ENCODE peak calls at places on chromosomes 12 and 14, in ten cellular contexts. One of them, this sample, is unnamed.
A peak's percentile ranks its signal among the peaks of the same experiment; 100 is the strongest.

GRCh38 chr12:46835785-46836184 is 10.0 kb upstream of the SLC38A4 start:
- DNase-seq in transverse colon: no peak
- DNase-seq in esophagus squamous epithelium: no peak
- DNase-seq in right atrium auricular region: no peak
- DNase-seq in coronary artery: no peak
- DNase-seq in heart right ventricle: no peak
- DNase-seq in lower lobe of right lung: no peak
- DNase-seq in OCI-LY7: no peak
- DNase-seq in keratinocyte: no peak
- DNase-seq in right cardiac atrium: no peak
- DNase-seq in this sample: no peak

GRCh38 chr14:61475316-61475715 is 153.9 kb downstream of the PRKCH start:
- DNase-seq in heart right ventricle: peak; percentile 40
- DNase-seq in lower lobe of right lung: no peak
- DNase-seq in right atrium auricular region: no peak
- DNase-seq in OCI-LY7: peak; percentile 91
- DNase-seq in keratinocyte: no peak
- DNase-seq in transverse colon: no peak
- DNase-seq in right cardiac atrium: no peak
- DNase-seq in coronary artery: no peak
- DNase-seq in esophagus squamous epithelium: no peak
- DNase-seq in this sample: no peak

GRCh38 chr12:130496516-130497120 is 158.9 kb downstream of the PIWIL1 start:
- DNase-seq in right cardiac atrium: no peak
- DNase-seq in lower lobe of right lung: no peak
- DNase-seq in heart right ventricle: no peak
- DNase-seq in esophagus squamous epithelium: no peak
- DNase-seq in transverse colon: no peak
- DNase-seq in OCI-LY7: no peak
- DNase-seq in right atrium auricular region: no peak
- DNase-seq in keratinocyte: no peak
- DNase-seq in coronary artery: no peak
- DNase-seq in this sample: no peak

GRCh38 chr12:64819816-64820402 is 4.5 kb upstream of the TBC1D30 start:
- DNase-seq in lower lobe of right lung: no peak
- DNase-seq in coronary artery: no peak
- DNase-seq in right cardiac atrium: no peak
- DNase-seq in transverse colon: no peak
- DNase-seq in keratinocyte: no peak
- DNase-seq in right atrium auricular region: no peak
- DNase-seq in OCI-LY7: no peak
- DNase-seq in esophagus squamous epithelium: no peak
- DNase-seq in heart right ventricle: no peak
- DNase-seq in this sample: no peak

GRCh38 chr12:30794591-30795409 is 40.0 kb upstream of the CAPRIN2 start:
- DNase-seq in right atrium auricular region: peak; percentile 74
- DNase-seq in esophagus squamous epithelium: no peak
- DNase-seq in right cardiac atrium: peak; percentile 50
- DNase-seq in lower lobe of right lung: no peak
- DNase-seq in keratinocyte: no peak
- DNase-seq in coronary artery: no peak
- DNase-seq in heart right ventricle: no peak
- DNase-seq in OCI-LY7: no peak
- DNase-seq in transverse colon: no peak
- DNase-seq in this sample: no peak

GRCh38 chr14:78202976-78203375 is 32.8 kb downstream of the NRXN3 start:
- DNase-seq in OCI-LY7: no peak
- DNase-seq in right cardiac atrium: no peak
- DNase-seq in esophagus squamous epithelium: no peak
- DNase-seq in heart right ventricle: no peak
- DNase-seq in keratinocyte: peak; percentile 99
- DNase-seq in lower lobe of right lung: no peak
- DNase-seq in coronary artery: no peak
- DNase-seq in right atrium auricular region: no peak
- DNase-seq in transverse colon: no peak
- DNase-seq in this sample: no peak

GRCh38 chr14:59678352-59678751 is 101.7 kb upstream of the CCDC175 start:
- DNase-seq in coronary artery: no peak
- DNase-seq in heart right ventricle: no peak
- DNase-seq in esophagus squamous epithelium: no peak
- DNase-seq in keratinocyte: no peak
- DNase-seq in right cardiac atrium: no peak
- DNase-seq in lower lobe of right lung: no peak
- DNase-seq in right atrium auricular region: no peak
- DNase-seq in OCI-LY7: no peak
- DNase-seq in transverse colon: no peak
- DNase-seq in this sample: no peak

GRCh38 chr14:103260629-103261124 is 73.4 kb upstream of the EIF5 start:
- DNase-seq in right cardiac atrium: peak; percentile 84
- DNase-seq in heart right ventricle: peak; percentile 70
- DNase-seq in esophagus squamous epithelium: no peak
- DNase-seq in right atrium auricular region: peak; percentile 81
- DNase-seq in coronary artery: no peak
- DNase-seq in transverse colon: peak; percentile 54
- DNase-seq in keratinocyte: no peak
- DNase-seq in OCI-LY7: no peak
- DNase-seq in lower lobe of right lung: peak; percentile 59
- DNase-seq in this sample: peak; percentile 73

GRCh38 chr12:108856170-108856427 is 1.3 kb downstream of the SSH1 start:
- DNase-seq in heart right ventricle: no peak
- DNase-seq in lower lobe of right lung: peak; percentile 50
- DNase-seq in coronary artery: no peak
- DNase-seq in keratinocyte: no peak
- DNase-seq in transverse colon: no peak
- DNase-seq in esophagus squamous epithelium: no peak
- DNase-seq in OCI-LY7: no peak
- DNase-seq in right atrium auricular region: no peak
- DNase-seq in right cardiac atrium: peak; percentile 56
- DNase-seq in this sample: peak; percentile 83

GRCh38 chr14:54366726-54367707 is 29.8 kb upstream of the CDKN3 start:
- DNase-seq in heart right ventricle: no peak
- DNase-seq in esophagus squamous epithelium: no peak
- DNase-seq in right cardiac atrium: no peak
- DNase-seq in lower lobe of right lung: no peak
- DNase-seq in keratinocyte: no peak
- DNase-seq in OCI-LY7: peak; percentile 65
- DNase-seq in right atrium auricular region: peak; percentile 36
- DNase-seq in transverse colon: peak; percentile 41
- DNase-seq in coronary artery: no peak
- DNase-seq in this sample: no peak

DNA sequence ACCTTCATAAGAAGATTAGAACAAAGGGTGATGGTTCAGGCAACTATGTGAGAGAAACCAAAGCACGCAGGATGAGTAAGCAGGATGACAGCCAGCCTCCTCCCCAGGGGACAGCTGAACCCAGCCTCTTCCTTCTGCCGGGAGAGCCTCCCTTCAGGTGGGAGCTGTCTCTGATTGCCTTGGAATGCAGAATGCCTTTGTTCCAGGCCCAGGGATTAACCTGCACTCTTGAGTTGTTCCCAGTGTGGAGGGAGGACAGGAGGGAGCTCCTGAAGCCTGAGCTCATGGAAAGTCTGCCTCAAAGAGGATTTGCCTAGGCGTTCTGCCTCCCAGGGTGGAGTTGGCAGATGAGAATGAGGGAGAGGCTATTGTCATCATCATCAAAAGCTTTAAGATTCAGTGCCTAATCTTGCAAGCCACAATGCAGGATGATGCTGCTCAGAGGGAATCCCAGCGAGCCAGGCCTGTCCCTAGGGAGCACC is 3.6 kb upstream of the KRT6A start:
- DNase-seq in keratinocyte: peak; percentile 96
- DNase-seq in esophagus squamous epithelium: no peak
- DNase-seq in right cardiac atrium: no peak
- DNase-seq in coronary artery: peak; percentile 72
- DNase-seq in transverse colon: no peak
- DNase-seq in OCI-LY7: no peak
- DNase-seq in lower lobe of right lung: no peak
- DNase-seq in heart right ventricle: no peak
- DNase-seq in right atrium auricular region: no peak
- DNase-seq in this sample: no peak
- H3K27ac ChIP-seq in keratinocyte: peak overlapping the region; percentile 99
- H3K27ac ChIP-seq in esophagus squamous epithelium: peak overlapping the region; percentile 63
- H3K27ac ChIP-seq in right cardiac atrium: no peak overlapping the region
- H3K27ac ChIP-seq in coronary artery: no peak overlapping the region
- H3K27ac ChIP-seq in transverse colon: no peak overlapping the region
- H3K27ac ChIP-seq in OCI-LY7: no peak overlapping the region
- H3K27ac ChIP-seq in lower lobe of right lung: no peak overlapping the region
- H3K27ac ChIP-seq in heart right ventricle: no peak overlapping the region
- H3K27ac ChIP-seq in right atrium auricular region: no peak overlapping the region
- H3K27ac ChIP-seq in this sample: no peak overlapping the region

GRCh38 chr14:22845821-22846625 is 9.6 kb downstream of the MMP14 start:
- DNase-seq in esophagus squamous epithelium: no peak
- DNase-seq in right cardiac atrium: peak; percentile 57
- DNase-seq in right atrium auricular region: no peak
- DNase-seq in lower lobe of right lung: peak; percentile 43
- DNase-seq in heart right ventricle: no peak
- DNase-seq in keratinocyte: no peak
- DNase-seq in transverse colon: no peak
- DNase-seq in coronary artery: no peak
- DNase-seq in OCI-LY7: no peak
- DNase-seq in this sample: no peak

GRCh38 chr14:22849212-22849819 is 12.9 kb downstream of the MMP14 start:
- DNase-seq in coronary artery: peak; percentile 89
- DNase-seq in OCI-LY7: no peak
- DNase-seq in keratinocyte: no peak
- DNase-seq in transverse colon: peak; percentile 29
- DNase-seq in lower lobe of right lung: peak; percentile 52
- DNase-seq in right cardiac atrium: peak; percentile 89
- DNase-seq in esophagus squamous epithelium: no peak
- DNase-seq in right atrium auricular region: peak; percentile 81
- DNase-seq in heart right ventricle: peak; percentile 45
- DNase-seq in this sample: peak; percentile 89

GRCh38 chr14:22848391-22849164 is 12.2 kb downstream of the MMP14 start:
- DNase-seq in lower lobe of right lung: peak; percentile 58
- DNase-seq in right cardiac atrium: peak; percentile 90
- DNase-seq in heart right ventricle: peak; percentile 76
- DNase-seq in coronary artery: peak; percentile 92
- DNase-seq in transverse colon: peak; percentile 56
- DNase-seq in OCI-LY7: no peak
- DNase-seq in right atrium auricular region: peak; percentile 81
- DNase-seq in keratinocyte: no peak
- DNase-seq in esophagus squamous epithelium: no peak
- DNase-seq in this sample: peak; percentile 93

GRCh38 chr14:22846811-22847307 is 10.5 kb downstream of the MMP14 start:
- DNase-seq in esophagus squamous epithelium: no peak
- DNase-seq in keratinocyte: no peak
- DNase-seq in transverse colon: no peak
- DNase-seq in heart right ventricle: no peak
- DNase-seq in coronary artery: no peak
- DNase-seq in right atrium auricular region: no peak
- DNase-seq in lower lobe of right lung: peak; percentile 26
- DNase-seq in OCI-LY7: no peak
- DNase-seq in right cardiac atrium: no peak
- DNase-seq in this sample: no peak

DNA sequence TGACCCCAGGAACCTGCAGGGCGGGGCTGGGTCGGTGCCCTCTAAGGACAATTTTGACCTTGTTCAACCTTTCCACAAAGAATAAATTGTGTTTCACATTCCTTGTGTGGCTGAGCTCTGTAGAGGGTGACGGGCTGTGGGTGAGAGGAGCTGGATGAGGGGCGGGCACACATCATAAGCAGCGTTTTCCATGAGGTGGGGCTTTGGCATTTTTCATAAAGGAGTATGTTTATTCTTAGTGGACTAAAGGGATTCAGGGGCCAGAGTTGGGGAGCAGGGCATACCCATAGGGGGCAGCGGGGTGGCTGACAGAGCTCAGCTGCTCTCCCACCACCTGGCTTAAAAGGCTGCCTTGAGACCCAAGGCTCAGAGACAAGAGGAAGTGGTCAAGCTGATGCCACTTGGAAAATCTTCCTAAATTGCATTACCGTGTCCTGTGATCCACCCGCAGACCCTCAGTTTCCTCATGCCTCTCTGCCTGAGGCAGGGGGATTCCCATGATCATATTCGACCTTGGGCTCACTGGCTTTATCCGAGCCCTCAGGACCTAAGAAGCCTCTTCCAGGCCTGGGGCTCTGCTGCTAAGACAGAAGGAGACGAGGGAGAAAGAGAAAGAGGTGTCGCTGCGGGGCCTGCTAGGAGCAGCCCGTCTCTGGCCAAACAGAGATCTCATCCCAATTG is 11.4 kb downstream of the MMP14 start:
- DNase-seq in coronary artery: no peak
- DNase-seq in right cardiac atrium: peak; percentile 56
- DNase-seq in heart right ventricle: no peak
- DNase-seq in transverse colon: no peak
- DNase-seq in esophagus squamous epithelium: no peak
- DNase-seq in keratinocyte: no peak
- DNase-seq in OCI-LY7: no peak
- DNase-seq in right atrium auricular region: no peak
- DNase-seq in lower lobe of right lung: peak; percentile 45
- DNase-seq in this sample: peak; percentile 55
- H3K4me3 ChIP-seq in coronary artery: peak overlapping the region; percentile 49
- H3K4me3 ChIP-seq in right cardiac atrium: no peak overlapping the region
- H3K4me3 ChIP-seq in heart right ventricle: peak overlapping the region; percentile 8
- H3K4me3 ChIP-seq in transverse colon: no peak overlapping the region
- H3K4me3 ChIP-seq in esophagus squamous epithelium: no peak overlapping the region
- H3K4me3 ChIP-seq in keratinocyte: no peak overlapping the region
- H3K4me3 ChIP-seq in OCI-LY7: no peak overlapping the region
- H3K4me3 ChIP-seq in right atrium auricular region: no peak overlapping the region
- H3K4me3 ChIP-seq in lower lobe of right lung: no peak overlapping the region
- H3K4me3 ChIP-seq in this sample: no peak overlapping the region

GRCh38 chr12:68381476-68381875 is 49.3 kb upstream of the MDM1 start:
- DNase-seq in OCI-LY7: no peak
- DNase-seq in transverse colon: no peak
- DNase-seq in esophagus squamous epithelium: no peak
- DNase-seq in right cardiac atrium: no peak
- DNase-seq in coronary artery: no peak
- DNase-seq in keratinocyte: no peak
- DNase-seq in heart right ventricle: no peak
- DNase-seq in lower lobe of right lung: no peak
- DNase-seq in right atrium auricular region: no peak
- DNase-seq in this sample: no peak
- H3K27ac ChIP-seq in OCI-LY7: no peak overlapping the region
- H3K27ac ChIP-seq in transverse colon: no peak overlapping the region
- H3K27ac ChIP-seq in esophagus squamous epithelium: no peak overlapping the region
- H3K27ac ChIP-seq in right cardiac atrium: no peak overlapping the region
- H3K27ac ChIP-seq in coronary artery: no peak overlapping the region
- H3K27ac ChIP-seq in keratinocyte: no peak overlapping the region
- H3K27ac ChIP-seq in heart right ventricle: no peak overlapping the region
- H3K27ac ChIP-seq in lower lobe of right lung: no peak overlapping the region
- H3K27ac ChIP-seq in right atrium auricular region: no peak overlapping the region
- H3K27ac ChIP-seq in this sample: no peak overlapping the region

DNA sequence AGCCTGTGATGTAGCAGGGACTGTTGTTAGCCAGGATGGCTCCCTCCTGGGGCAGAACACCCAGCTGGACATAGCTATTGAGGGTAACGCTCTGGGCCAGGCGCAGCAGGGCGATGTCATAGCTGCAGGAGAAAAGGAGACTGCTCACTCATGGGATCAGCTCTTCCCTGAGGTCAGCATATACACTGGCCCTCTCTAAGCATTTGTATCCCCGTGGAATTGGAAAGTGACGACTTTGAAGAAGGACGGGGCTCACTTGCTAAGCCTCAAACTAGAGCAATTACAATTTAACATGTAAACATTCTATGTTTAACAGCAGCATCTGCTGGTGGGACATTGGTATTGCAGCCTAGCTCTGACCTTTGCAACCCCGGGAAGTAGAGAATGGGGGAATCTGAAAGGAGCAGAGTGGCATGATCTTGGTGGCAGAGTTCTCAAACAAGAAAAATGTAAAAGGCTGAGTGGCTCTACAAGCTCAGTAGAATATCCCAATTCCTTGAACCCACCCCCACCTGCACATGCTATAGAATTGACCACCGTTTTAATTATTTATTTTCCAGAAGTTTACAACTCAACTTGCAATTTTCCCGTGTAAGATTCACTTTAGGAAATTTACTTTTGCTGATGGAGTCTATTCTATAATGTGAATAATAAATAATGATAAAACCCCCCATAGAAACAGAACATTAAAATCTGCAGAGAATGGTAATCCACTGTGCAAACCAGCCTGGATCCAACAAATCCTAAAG is 5.0 kb downstream of the CELA1 start:
- DNase-seq in transverse colon: peak; percentile 82
- DNase-seq in coronary artery: no peak
- DNase-seq in OCI-LY7: peak; percentile 78
- DNase-seq in right cardiac atrium: peak; percentile 77
- DNase-seq in heart right ventricle: peak; percentile 59
- DNase-seq in lower lobe of right lung: peak; percentile 53
- DNase-seq in right atrium auricular region: peak; percentile 84
- DNase-seq in esophagus squamous epithelium: no peak
- DNase-seq in keratinocyte: peak; percentile 21
- DNase-seq in this sample: no peak
- H3K4me3 ChIP-seq in transverse colon: no peak overlapping the region
- H3K4me3 ChIP-seq in coronary artery: peak overlapping the region; percentile 31
- H3K4me3 ChIP-seq in OCI-LY7: no peak overlapping the region
- H3K4me3 ChIP-seq in right cardiac atrium: peak overlapping the region; percentile 32
- H3K4me3 ChIP-seq in heart right ventricle: peak overlapping the region; percentile 27
- H3K4me3 ChIP-seq in lower lobe of right lung: peak overlapping the region; percentile 30
- H3K4me3 ChIP-seq in right atrium auricular region: peak overlapping the region; percentile 23
- H3K4me3 ChIP-seq in esophagus squamous epithelium: peak overlapping the region; percentile 15
- H3K4me3 ChIP-seq in keratinocyte: no peak overlapping the region
- H3K4me3 ChIP-seq in this sample: no peak overlapping the region